ENCODE peak calls at places on chromosomes 2 and 18, in six cellular contexts. T, E, D, I, R and W are unnamed samples.

GRCh38 chr2:149799296-149799695 is 211.7 kb upstream of the MMADHC start:
- DNase-seq in T (no peak), E (peak), D (no peak), I (no peak), R (peak), W (no peak)

GRCh38 chr18:58859935-58860334 is 4.7 kb upstream of the ZNF532 start:
- DNase-seq in T (no peak), E (no peak), D (no peak), I (no peak), R (peak), W (no peak)

GRCh38 chr2:1234731-1235308 is 178.4 kb upstream of the TPO start:
- DNase-seq in T (no peak), E (no peak), D (no peak), I (no peak), R (no peak), W (no peak)

GRCh38 chr2:119548516-119549120 is 4.4 kb downstream of the CFAP221 start:
- DNase-seq in T (no peak), E (no peak), D (no peak), I (no peak), R (no peak), W (no peak)

GRCh38 chr2:201882353-201883095 is 76.2 kb downstream of the CDK15 start:
- DNase-seq in T (no peak), E (no peak), D (no peak), I (no peak), R (peak), W (no peak)

GRCh38 chr2:215376103-215376780 is 59.6 kb downstream of the FN1 start:
- DNase-seq in T (no peak), E (no peak), D (no peak), I (no peak), R (no peak), W (no peak)

GRCh38 chr18:65791753-65792152 is 40.9 kb downstream of the CDH7 start:
- DNase-seq in T (no peak), E (no peak), D (no peak), I (no peak), R (no peak), W (no peak)

GRCh38 chr18:26051845-26052244 is 38.6 kb downstream of the SS18 start:
- DNase-seq in T (no peak), E (no peak), D (no peak), I (no peak), R (no peak), W (no peak)

GRCh38 chr2:48332286-48332685 is 197.7 kb upstream of the STON1 start:
- DNase-seq in T (no peak), E (no peak), D (no peak), I (no peak), R (no peak), W (no peak)

GRCh38 chr18:3530807-3531206 is 80.8 kb downstream of the TGIF1 start:
- DNase-seq in T (no peak), E (no peak), D (no peak), I (no peak), R (no peak), W (no peak)

GRCh38 chr2:240990726-240991377 is 7.6 kb upstream of the SNED1 start:
- DNase-seq in T (no peak), E (no peak), D (no peak), I (peak), R (no peak), W (no peak)

GRCh38 chr2:238585836-238586821 is 159.4 kb downstream of the ASB1 start:
- DNase-seq in T (no peak), E (no peak), D (no peak), I (peak), R (no peak), W (peak)

GRCh38 chr2:12896283-12897014 is 179.7 kb downstream of the TRIB2 start:
- DNase-seq in T (no peak), E (no peak), D (no peak), I (no peak), R (no peak), W (no peak)
- TF ChIP-seq POLR2AphosphoS5 in T (no peak), E (no peak), D (no peak), I (no peak), R (no peak), W (peak)

DNA sequence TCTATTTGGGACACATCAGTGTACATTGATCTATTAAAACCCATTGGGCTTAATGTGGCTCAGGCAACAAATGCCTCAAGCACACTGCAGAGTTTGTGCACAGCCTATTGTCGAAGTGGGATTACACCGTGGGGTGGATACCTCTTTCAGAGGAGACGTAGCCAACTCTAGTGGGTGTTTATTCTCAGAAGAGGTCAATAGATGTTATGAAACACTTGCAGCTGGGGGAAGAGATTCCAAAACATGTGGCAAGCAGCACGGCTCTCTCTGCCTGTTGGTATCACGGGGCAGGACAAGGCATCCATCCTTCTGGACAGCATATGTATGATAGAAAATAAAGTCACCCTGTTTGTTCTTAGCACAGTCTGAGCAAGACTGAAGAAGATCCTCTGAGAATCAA is 121.4 kb upstream of the COPS8 start:
- DNase-seq in T (no peak), E (no peak), D (no peak), I (peak), R (no peak), W (no peak)
- TF ChIP-seq POLR2AphosphoS5 in T (no peak), E (no peak), D (peak), I (peak), R (no peak), W (no peak)

GRCh38 chr2:46569061-46569560 is 89.7 kb downstream of the TMEM247 start:
- DNase-seq in T (no peak), E (no peak), D (no peak), I (no peak), R (no peak), W (no peak)
- TF ChIP-seq POLR2AphosphoS5 in T (no peak), E (no peak), D (no peak), I (no peak), R (no peak), W (no peak)

DNA sequence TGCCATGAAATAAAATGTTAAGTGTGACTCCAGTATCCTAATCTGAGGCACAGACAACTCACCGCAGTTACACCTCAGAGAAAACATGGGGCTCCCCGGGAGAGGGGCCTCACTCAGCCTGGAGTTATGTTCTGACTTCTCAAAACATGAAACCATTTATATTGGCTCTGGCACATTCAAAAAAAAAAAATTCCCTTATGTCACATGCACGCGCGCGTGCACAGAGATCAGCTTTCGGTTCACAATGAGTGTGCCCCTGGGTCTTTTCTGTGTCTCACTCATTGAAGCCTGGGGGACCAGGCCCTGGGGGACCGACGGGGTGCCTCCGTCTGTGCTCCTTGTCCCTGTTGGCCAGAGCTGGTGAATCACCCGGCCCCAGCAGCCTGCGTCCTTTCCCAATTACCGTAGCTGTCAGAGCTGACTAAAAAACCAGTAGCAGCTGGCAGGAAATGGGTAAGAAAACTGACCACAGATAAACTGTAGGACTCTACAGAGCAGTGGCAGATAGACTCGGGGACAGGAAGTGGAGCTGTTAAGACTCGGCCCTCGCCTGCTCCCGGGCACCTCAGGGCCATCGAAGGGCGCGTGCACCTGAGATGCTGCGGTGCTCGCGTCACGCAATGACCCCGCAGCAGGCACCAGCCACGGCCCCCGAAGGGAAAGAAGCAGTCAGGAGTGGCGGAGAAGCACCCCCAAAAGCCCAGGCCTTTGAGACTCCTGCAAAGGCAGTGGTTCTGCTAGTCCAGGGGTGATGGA is 138.3 kb upstream of the ID2 start:
- DNase-seq in T (no peak), E (no peak), D (no peak), I (peak), R (no peak), W (no peak)
- TF ChIP-seq POLR2AphosphoS5 in T (no peak), E (no peak), D (no peak), I (peak), R (no peak), W (no peak)

GRCh38 chr2:219429958-219430586 is 4.6 kb upstream of the SPEG start:
- DNase-seq in T (no peak), E (no peak), D (no peak), I (no peak), R (no peak), W (no peak)
- TF ChIP-seq POLR2AphosphoS5 in T (no peak), E (no peak), D (no peak), I (peak), R (no peak), W (no peak)

GRCh38 chr2:20747317-20747716 is 75.6 kb downstream of the LDAH start:
- DNase-seq in T (no peak), E (no peak), D (no peak), I (no peak), R (no peak), W (no peak)
- TF ChIP-seq POLR2AphosphoS5 in T (no peak), E (no peak), D (no peak), I (no peak), R (no peak), W (no peak)

GRCh38 chr2:122927217-122927616 is 1097.9 kb upstream of the CNTNAP5 start:
- DNase-seq in T (peak), E (no peak), D (no peak), I (no peak), R (peak), W (no peak)
- TF ChIP-seq POLR2AphosphoS5 in T (no peak), E (no peak), D (no peak), I (no peak), R (no peak), W (no peak)

GRCh38 chr2:190648289-190649034 is 421 bp upstream of the NAB1 start:
- DNase-seq in T (no peak), E (peak), D (peak), I (peak), R (peak), W (no peak)
- TF ChIP-seq POLR2AphosphoS5 in T (no peak), E (no peak), D (peak), I (peak), R (peak), W (no peak)

GRCh38 chr2:105935048-105935447 is 190.3 kb downstream of the NCK2 start:
- DNase-seq in T (no peak), E (no peak), D (no peak), I (no peak), R (no peak), W (no peak)
- TF ChIP-seq POLR2AphosphoS5 in T (no peak), E (no peak), D (no peak), I (no peak), R (no peak), W (no peak)